ENCODE peak calls at places on chromosomes 2 and 18, in six cellular contexts. C, E, T, P, Y and W are unnamed samples.

GRCh38 chr2:232418466-232419244 is 12.0 kb downstream of the ALPG start:
- DNase-seq in C (no peak), E (peak), T (no peak), P (peak), Y (peak), W (peak)

GRCh38 chr2:237358721-237359595 is 55.0 kb downstream of the COL6A3 start:
- DNase-seq in C (no peak), E (no peak), T (no peak), P (no peak), Y (no peak), W (no peak)

GRCh38 chr2:196294510-196294909 is 123.1 kb upstream of the STK17B start:
- DNase-seq in C (no peak), E (peak), T (no peak), P (no peak), Y (no peak), W (no peak)

GRCh38 chr2:105865222-105865913 is 120.7 kb downstream of the NCK2 start:
- DNase-seq in C (no peak), E (peak), T (no peak), P (peak), Y (no peak), W (no peak)

GRCh38 chr2:219689676-219690628 is 62.5 kb downstream of the SLC4A3 start:
- DNase-seq in C (no peak), E (peak), T (peak), P (peak), Y (peak), W (peak)

GRCh38 chr2:88606371-88607030 is 20.8 kb downstream of the EIF2AK3 start:
- DNase-seq in C (no peak), E (no peak), T (no peak), P (no peak), Y (no peak), W (no peak)

GRCh38 chr2:168661404-168661869 is 141.0 kb upstream of the NOSTRIN start:
- DNase-seq in C (no peak), E (no peak), T (no peak), P (no peak), Y (peak), W (peak)

GRCh38 chr2:231571810-231572209 is 20.9 kb upstream of the TEX44 start:
- DNase-seq in C (no peak), E (peak), T (peak), P (no peak), Y (no peak), W (no peak)

GRCh38 chr2:24915796-24916195 is 4.2 kb downstream of the ADCY3 start:
- DNase-seq in C (no peak), E (no peak), T (no peak), P (no peak), Y (no peak), W (no peak)

GRCh38 chr2:231348173-231348572 is 47.3 kb upstream of the B3GNT7 start:
- DNase-seq in C (no peak), E (peak), T (no peak), P (no peak), Y (no peak), W (no peak)

GRCh38 chr18:33495278-33495677 is 54.8 kb upstream of the CCDC178 start:
- DNase-seq in C (no peak), E (peak), T (peak), P (peak), Y (peak), W (peak)

GRCh38 chr2:239721991-239722759 is 303.0 kb downstream of the NDUFA10 start:
- DNase-seq in C (no peak), E (no peak), T (no peak), P (no peak), Y (no peak), W (no peak)

GRCh38 chr18:70182548-70182947 is 22.9 kb downstream of the RTTN start:
- DNase-seq in C (no peak), E (no peak), T (no peak), P (no peak), Y (no peak), W (no peak)

GRCh38 chr2:163306647-163307046 is 429.2 kb downstream of the FIGN start:
- DNase-seq in C (no peak), E (no peak), T (no peak), P (no peak), Y (no peak), W (no peak)

GRCh38 chr2:2655451-2655850 is 324.4 kb upstream of the MYT1L start:
- DNase-seq in C (no peak), E (no peak), T (no peak), P (no peak), Y (no peak), W (no peak)

GRCh38 chr2:20231632-20232031 is 6.7 kb upstream of the SDC1 start:
- DNase-seq in C (peak), E (peak), T (peak), P (peak), Y (no peak), W (no peak)

GRCh38 chr2:190591437-190591836 is 56.9 kb upstream of the NEMP2 start:
- DNase-seq in C (no peak), E (no peak), T (no peak), P (no peak), Y (no peak), W (no peak)

GRCh38 chr2:44620189-44620990 is 258.6 kb downstream of the CAMKMT start:
- DNase-seq in C (no peak), E (peak), T (no peak), P (no peak), Y (no peak), W (no peak)
- TF ChIP-seq CTCF in C (no peak), E (no peak), T (no peak), P (no peak), Y (no peak), W (no peak)

GRCh38 chr2:82344670-82345069 is 2040.1 kb upstream of the LRRTM1 start:
- DNase-seq in C (no peak), E (peak), T (no peak), P (no peak), Y (no peak), W (no peak)
- TF ChIP-seq CTCF in C (no peak), E (no peak), T (no peak), P (no peak), Y (peak), W (no peak)

DNA sequence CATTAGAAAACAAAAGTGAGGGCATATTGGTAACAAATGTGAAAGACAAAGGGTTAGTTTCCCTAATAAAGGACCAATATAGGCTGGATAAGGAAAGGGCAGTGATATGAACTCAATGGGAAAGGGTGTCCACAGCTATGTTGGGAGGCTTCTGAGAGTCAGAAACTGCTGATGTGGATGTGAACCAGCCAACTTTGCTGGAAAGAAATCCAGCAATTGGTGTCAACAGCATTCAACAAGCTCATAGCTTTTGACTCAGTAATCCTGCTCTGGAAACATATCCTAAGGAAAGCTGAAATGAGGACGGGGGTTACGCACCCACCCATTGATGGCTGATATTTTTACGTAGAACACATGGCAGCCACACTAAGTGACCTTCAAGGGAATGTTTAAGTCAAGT is 63.7 kb downstream of the ARL4C start:
- DNase-seq in C (no peak), E (no peak), T (no peak), P (no peak), Y (no peak), W (no peak)
- TF ChIP-seq CTCF in C (no peak), E (no peak), T (no peak), P (no peak), Y (no peak), W (no peak)

GRCh38 chr2:223692227-223692947 is 90.2 kb upstream of the SCG2 start:
- DNase-seq in C (peak), E (peak), T (peak), P (peak), Y (peak), W (peak)
- TF ChIP-seq CTCF in C (peak), E (peak), T (no peak), P (peak), Y (peak), W (no peak)

GRCh38 chr2:15584767-15585469 is 6.8 kb upstream of the DDX1 start:
- DNase-seq in C (no peak), E (peak), T (no peak), P (no peak), Y (no peak), W (no peak)

GRCh38 chr2:15591373-15591691 is 336 bp upstream of the DDX1 start:
- DNase-seq in C (no peak), E (no peak), T (no peak), P (no peak), Y (no peak), W (no peak)

GRCh38 chr2:15584316-15584715 is 7.4 kb upstream of the DDX1 start:
- DNase-seq in C (no peak), E (no peak), T (no peak), P (no peak), Y (no peak), W (no peak)

GRCh38 chr2:15591692-15592463 is at the start of gene DDX1:
- DNase-seq in C (peak), E (peak), T (peak), P (peak), Y (peak), W (peak)

GRCh38 chr2:15588329-15588919 is 3.2 kb upstream of the DDX1 start:
- DNase-seq in C (peak), E (peak), T (peak), P (peak), Y (peak), W (peak)
- TF ChIP-seq CTCF in C (peak), E (peak), T (peak), P (peak), Y (peak), W (peak)

GRCh38 chr2:39525636-39526412 is 88.7 kb upstream of the MAP4K3 start:
- DNase-seq in C (no peak), E (no peak), T (no peak), P (no peak), Y (no peak), W (no peak)

GRCh38 chr2:39522518-39522877 is 85.4 kb upstream of the MAP4K3 start:
- DNase-seq in C (no peak), E (no peak), T (no peak), P (no peak), Y (no peak), W (no peak)

GRCh38 chr2:39523308-39524044 is 86.4 kb upstream of the MAP4K3 start:
- DNase-seq in C (no peak), E (peak), T (no peak), P (no peak), Y (no peak), W (no peak)

GRCh38 chr2:39524756-39525635 is 87.9 kb upstream of the MAP4K3 start:
- DNase-seq in C (no peak), E (no peak), T (no peak), P (no peak), Y (no peak), W (no peak)

DNA sequence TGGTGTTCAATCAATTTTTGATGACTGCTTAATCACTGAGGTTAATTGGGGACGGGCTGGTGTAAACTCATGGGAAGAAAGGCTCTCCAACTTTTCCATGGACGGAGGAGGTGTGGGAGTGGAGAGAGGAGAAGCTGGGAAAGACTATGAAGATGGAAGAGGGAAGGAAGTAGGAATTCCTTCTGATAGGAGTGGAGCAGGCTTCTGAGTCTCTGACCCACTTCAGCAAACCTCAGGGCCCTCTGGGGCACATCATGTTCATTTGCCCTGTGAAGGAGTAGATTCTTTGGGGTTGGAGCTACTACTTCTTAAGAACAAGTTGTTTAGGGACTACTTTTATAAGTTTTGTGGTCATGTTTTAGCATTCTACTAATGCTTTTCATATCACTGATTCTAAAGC is 87.0 kb upstream of the MAP4K3 start:
- DNase-seq in C (no peak), E (no peak), T (no peak), P (no peak), Y (no peak), W (no peak)
- TF ChIP-seq CTCF in C (no peak), E (no peak), T (no peak), P (no peak), Y (no peak), W (no peak)

DNA sequence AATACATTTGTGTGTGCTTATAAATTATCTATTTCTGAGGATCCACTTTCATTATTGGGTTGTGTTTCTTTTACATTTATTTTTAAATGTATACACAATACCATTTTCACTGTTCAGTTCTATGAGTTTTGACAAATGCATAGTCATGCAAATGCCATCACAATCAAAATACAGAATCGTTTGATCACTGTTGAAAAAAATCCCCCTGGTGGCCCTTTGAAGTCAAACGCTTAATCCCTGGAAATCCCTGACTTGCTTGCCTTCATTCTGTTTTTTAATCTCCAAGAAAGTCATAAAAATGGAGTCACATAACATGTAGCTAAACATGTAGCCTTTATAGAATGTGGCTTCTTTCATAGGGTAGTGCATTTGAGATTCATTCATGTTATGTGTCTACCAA is 173.3 kb downstream of the GALR1 start:
- DNase-seq in C (no peak), E (no peak), T (no peak), P (peak), Y (no peak), W (no peak)
- TF ChIP-seq CTCF in C (no peak), E (no peak), T (peak), P (peak), Y (no peak), W (peak)

GRCh38 chr2:151792589-151792988 is 35.6 kb downstream of the ARL5A start:
- DNase-seq in C (no peak), E (no peak), T (no peak), P (no peak), Y (no peak), W (no peak)
- TF ChIP-seq CTCF in C (peak), E (no peak), T (no peak), P (no peak), Y (peak), W (no peak)